ENCODE peak calls at places on chromosome 1, in nine cellular contexts. K is ovary, C is mesendoderm, W is upper lobe of right lung, J is tibial artery, N is A673, D is HL-60, G is heart right ventricle, R is psoas muscle. O is an unnamed sample.

GRCh38 chr1:161390559-161390858 is 22.8 kb upstream of the CFAP126 start:
- DNase-seq in J (no peak), D (no peak), N (no peak), K (no peak), G (no peak), W (no peak), R (no peak), C (peak), O (no peak)

GRCh38 chr1:68051475-68051874 is 1.0 kb upstream of the DIRAS3 start:
- DNase-seq in G (peak), N (no peak), W (no peak), R (peak), D (no peak), K (peak), C (peak), J (peak), O (peak)

GRCh38 chr1:81801032-81801833 is 499 bp downstream of the ADGRL2 start:
- DNase-seq in C (peak), W (peak), D (no peak), R (peak), K (peak), N (peak), G (peak), J (peak), O (peak)

GRCh38 chr1:12480748-12481362 is 137.2 kb downstream of the DHRS3 start:
- DNase-seq in K (no peak), D (no peak), R (no peak), G (no peak), J (no peak), N (peak), W (no peak), C (peak), O (peak)

GRCh38 chr1:160376525-160377131 is 9.8 kb downstream of the NHLH1 start:
- DNase-seq in W (no peak), N (peak), J (no peak), C (peak), G (peak), K (no peak), D (peak), R (no peak), O (peak)

GRCh38 chr1:52767881-52768280 is 41.6 kb downstream of the ZYG11B start:
- DNase-seq in J (no peak), K (no peak), D (no peak), W (no peak), R (no peak), C (no peak), N (no peak), G (no peak), O (no peak)

GRCh38 chr1:28144203-28145135 is 32.0 kb downstream of the PTAFR start:
- DNase-seq in D (peak), G (no peak), C (peak), R (no peak), J (no peak), K (no peak), N (no peak), W (no peak), O (peak)

GRCh38 chr1:25031966-25032667 is 102.0 kb upstream of the RUNX3 start:
- DNase-seq in J (no peak), R (no peak), D (no peak), N (peak), G (peak), W (peak), C (no peak), K (no peak), O (peak)

GRCh38 chr1:44554706-44555105 is 119.6 kb downstream of the TMEM53 start:
- DNase-seq in K (no peak), D (no peak), G (no peak), W (no peak), C (no peak), J (no peak), N (no peak), R (no peak), O (no peak)

GRCh38 chr1:91920001-91920400 is 29.2 kb upstream of the BRDT start:
- DNase-seq in C (no peak), J (no peak), N (no peak), D (no peak), W (no peak), K (no peak), G (no peak), R (no peak), O (peak)

GRCh38 chr1:954927-955326 is 4.1 kb downstream of the NOC2L start:
- DNase-seq in G (no peak), R (no peak), C (no peak), W (no peak), N (no peak), J (no peak), K (no peak), D (no peak), O (no peak)

GRCh38 chr1:153945131-153945794 is 1.3 kb downstream of the DENND4B start:
- DNase-seq in R (peak), J (peak), C (no peak), D (peak), W (peak), G (peak), N (peak), K (peak), O (no peak)

GRCh38 chr1:156647351-156647750 is 5.4 kb downstream of the BCAN start:
- DNase-seq in C (no peak), J (no peak), N (no peak), K (no peak), R (no peak), W (no peak), G (no peak), D (no peak), O (no peak)

GRCh38 chr1:3469104-3469848 is 14.8 kb downstream of the ARHGEF16 start:
- DNase-seq in K (no peak), N (no peak), D (no peak), W (peak), C (no peak), J (no peak), G (no peak), R (no peak), O (no peak)

GRCh38 chr1:56436912-56437403 is 142.4 kb downstream of the PLPP3 start:
- DNase-seq in D (no peak), C (peak), W (no peak), G (no peak), N (no peak), J (no peak), K (no peak), R (no peak), O (no peak)

GRCh38 chr1:33300673-33301072 is 20.2 kb downstream of the A3GALT2 start:
- DNase-seq in W (peak), R (peak), C (no peak), N (no peak), G (no peak), J (peak), K (peak), D (no peak), O (no peak)

GRCh38 chr1:190908691-190909090 is 431.0 kb upstream of the BRINP3 start:
- DNase-seq in G (no peak), C (no peak), D (no peak), W (no peak), N (no peak), R (no peak), K (no peak), J (no peak), O (no peak)

GRCh38 chr1:59767119-59767518 is 47.6 kb upstream of the HOOK1 start:
- DNase-seq in R (no peak), D (no peak), W (no peak), K (no peak), G (no peak), N (peak), J (no peak), C (peak), O (no peak)

GRCh38 chr1:199463521-199464127 is 563.9 kb upstream of the NR5A2 start:
- DNase-seq in C (peak), N (peak), D (no peak), R (no peak), W (no peak), K (no peak), G (no peak), J (no peak), O (peak)

GRCh38 chr1:21508580-21509350 is 458 bp upstream of the ALPL start:
- DNase-seq in G (peak), D (peak), J (no peak), C (peak), N (peak), R (peak), K (peak), W (peak), O (no peak)

GRCh38 chr1:23251812-23252211 is 34.5 kb upstream of the HTR1D start:
- DNase-seq in K (no peak), D (no peak), J (no peak), C (no peak), W (no peak), G (no peak), R (no peak), N (no peak), O (no peak)

GRCh38 chr1:192100686-192101468 is 57.4 kb upstream of the RGS18 start:
- DNase-seq in K (no peak), W (no peak), J (no peak), R (no peak), N (no peak), D (no peak), C (no peak), G (no peak), O (no peak)

GRCh38 chr1:21594495-21594894 is 74.7 kb downstream of the RAP1GAP start:
- DNase-seq in K (no peak), N (no peak), J (no peak), G (no peak), R (no peak), C (peak), D (no peak), W (no peak), O (no peak)

GRCh38 chr1:18954270-18955071 is 2.0 kb downstream of the IFFO2 start:
- DNase-seq in D (no peak), N (no peak), J (no peak), W (no peak), K (no peak), R (no peak), G (no peak), C (no peak), O (peak)

GRCh38 chr1:199759268-199759724 is 268.2 kb upstream of the NR5A2 start:
- DNase-seq in J (no peak), N (no peak), R (no peak), K (no peak), W (no peak), C (peak), D (no peak), G (no peak), O (peak)

GRCh38 chr1:31769720-31770390 is 5.7 kb upstream of the ADGRB2 start:
- DNase-seq in J (no peak), G (peak), D (no peak), R (peak), W (no peak), N (no peak), K (no peak), C (peak), O (no peak)

GRCh38 chr1:63674238-63674864 is 81.1 kb downstream of the PGM1 start:
- DNase-seq in R (peak), G (peak), W (no peak), J (peak), D (no peak), N (peak), C (peak), K (peak), O (peak)

GRCh38 chr1:180627411-180627810 is 4.4 kb upstream of the XPR1 start:
- DNase-seq in D (no peak), C (no peak), K (no peak), N (no peak), R (no peak), J (no peak), G (no peak), W (no peak), O (no peak)

GRCh38 chr1:172600615-172601014 is 58.3 kb upstream of the FASLG start:
- DNase-seq in D (no peak), J (no peak), N (no peak), G (no peak), R (no peak), K (no peak), C (peak), W (no peak), O (no peak)

GRCh38 chr1:40760984-40761383 is 22.6 kb upstream of the KCNQ4 start:
- DNase-seq in R (no peak), J (no peak), C (no peak), K (no peak), G (no peak), W (no peak), D (no peak), N (no peak), O (no peak)

GRCh38 chr1:153347856-153348255 is 785 bp downstream of the PGLYRP4 start:
- DNase-seq in N (no peak), D (no peak), K (no peak), R (no peak), J (no peak), C (no peak), G (no peak), W (no peak), O (no peak)

GRCh38 chr1:173056355-173056754 is 5.6 kb upstream of the TNFSF18 start:
- DNase-seq in D (no peak), J (no peak), R (no peak), K (no peak), N (no peak), G (no peak), W (no peak), C (no peak), O (no peak)

GRCh38 chr1:5514519-5515183 is 477.6 kb downstream of the NPHP4 start:
- DNase-seq in C (peak), J (no peak), R (peak), N (peak), K (peak), W (peak), D (peak), G (peak), O (peak)

GRCh38 chr1:215682232-215682631 is 115.1 kb downstream of the KCTD3 start:
- DNase-seq in C (no peak), D (no peak), J (no peak), W (no peak), R (no peak), G (no peak), N (no peak), K (no peak), O (no peak)

GRCh38 chr1:233668725-233669294 is 54.9 kb downstream of the KCNK1 start:
- DNase-seq in N (no peak), J (no peak), K (no peak), C (no peak), D (no peak), W (no peak), R (no peak), G (no peak), O (no peak)

GRCh38 chr1:182783068-182783467 is 6.5 kb upstream of the NPL start:
- DNase-seq in W (no peak), G (no peak), N (no peak), D (no peak), C (peak), J (no peak), R (no peak), K (no peak), O (no peak)

GRCh38 chr1:109113787-109114568 is at the start of gene ELAPOR1:
- DNase-seq in R (peak), J (no peak), K (no peak), N (no peak), W (peak), G (no peak), D (no peak), C (peak), O (no peak)

GRCh38 chr1:94621802-94622201 is 80.2 kb upstream of the F3 start:
- DNase-seq in J (no peak), R (no peak), W (no peak), N (no peak), C (no peak), G (no peak), K (no peak), D (no peak), O (no peak)

GRCh38 chr1:94621392-94621791 is 79.8 kb upstream of the F3 start:
- DNase-seq in D (no peak), W (peak), R (no peak), K (no peak), N (no peak), C (no peak), J (no peak), G (no peak), O (no peak)

GRCh38 chr1:94620345-94621031 is 78.9 kb upstream of the F3 start:
- DNase-seq in J (no peak), C (no peak), W (no peak), R (no peak), D (no peak), N (no peak), K (no peak), G (no peak), O (no peak)

GRCh38 chr1:94623560-94624148 is 82.1 kb upstream of the F3 start:
- DNase-seq in R (no peak), N (no peak), D (no peak), W (no peak), C (peak), K (peak), G (no peak), J (no peak), O (no peak)

GRCh38 chr1:94622757-94623156 is 81.2 kb upstream of the F3 start:
- DNase-seq in D (no peak), C (peak), J (no peak), K (no peak), R (no peak), N (no peak), W (no peak), G (no peak), O (peak)
- H3K27ac ChIP-seq in D (no peak), C (no peak), J (no peak), K (no peak), R (no peak), N (no peak), W (no peak), G (no peak), O (peak)

DNA sequence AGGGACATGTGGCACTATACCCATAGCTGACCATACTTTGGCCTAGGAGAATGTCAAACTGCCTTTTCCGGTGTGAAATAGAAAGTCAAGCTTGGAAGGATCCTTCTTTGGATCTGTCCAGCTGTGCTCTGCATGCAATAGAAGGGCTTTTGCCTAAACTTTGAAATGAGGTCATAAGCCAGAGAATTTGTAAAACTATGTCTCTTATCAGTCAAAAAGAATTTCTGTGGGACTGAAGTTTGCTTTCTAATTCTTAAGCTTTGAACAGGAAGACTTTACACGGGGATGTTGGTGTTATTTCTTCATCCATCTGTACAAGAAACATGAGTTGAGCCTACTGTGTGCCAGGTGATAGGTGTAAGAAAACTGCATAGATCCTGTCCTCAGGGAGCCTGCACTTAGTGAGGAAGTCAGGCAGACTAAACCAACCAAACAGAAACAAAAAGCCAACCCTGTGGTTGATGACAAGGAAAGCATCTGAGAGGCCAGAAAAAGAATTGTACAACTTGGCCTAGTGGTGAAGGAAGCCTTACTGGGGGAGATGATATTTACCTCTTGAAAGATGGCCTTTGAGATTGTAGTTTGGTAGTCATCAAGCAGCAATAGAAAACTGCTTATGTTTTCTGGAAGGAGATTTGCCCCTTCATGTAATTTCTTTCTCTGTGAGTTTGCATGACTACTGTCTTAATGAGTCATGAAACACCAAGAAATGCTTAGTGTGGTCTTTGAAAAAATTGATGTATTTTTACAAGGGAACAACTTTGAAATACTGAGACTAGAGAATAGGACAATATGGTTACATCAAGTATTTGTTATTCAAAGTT is 24.8 kb downstream of the TGFB2 start:
- DNase-seq in D (no peak), R (no peak), G (no peak), K (no peak), N (no peak), W (no peak), C (no peak), J (no peak), O (peak)
- H3K4me3 ChIP-seq in D (no peak), R (no peak), G (no peak), K (no peak), N (no peak), W (no peak), C (no peak), J (no peak), O (no peak)

GRCh38 chr1:225519166-225519863 is 91.5 kb upstream of the LBR start:
- DNase-seq in N (no peak), J (no peak), K (no peak), D (no peak), W (no peak), R (no peak), G (no peak), C (peak), O (no peak)
- H3K27ac ChIP-seq in N (no peak), J (no peak), K (no peak), D (no peak), W (no peak), R (no peak), G (no peak), C (no peak), O (no peak)

GRCh38 chr1:84700065-84700464 is 9.8 kb upstream of the SSX2IP start:
- DNase-seq in W (no peak), C (no peak), D (no peak), G (no peak), R (no peak), J (no peak), N (no peak), K (no peak), O (no peak)

GRCh38 chr1:84698718-84699117 is 8.5 kb upstream of the SSX2IP start:
- DNase-seq in D (no peak), C (no peak), W (no peak), R (no peak), K (no peak), N (peak), J (no peak), G (no peak), O (peak)

GRCh38 chr1:84698151-84698651 is 7.9 kb upstream of the SSX2IP start:
- DNase-seq in G (no peak), D (no peak), C (no peak), N (peak), R (no peak), J (no peak), W (no peak), K (no peak), O (peak)

GRCh38 chr1:84702143-84702542 is 11.9 kb upstream of the SSX2IP start:
- DNase-seq in K (no peak), D (no peak), J (no peak), G (no peak), R (no peak), C (no peak), W (no peak), N (no peak), O (no peak)

DNA sequence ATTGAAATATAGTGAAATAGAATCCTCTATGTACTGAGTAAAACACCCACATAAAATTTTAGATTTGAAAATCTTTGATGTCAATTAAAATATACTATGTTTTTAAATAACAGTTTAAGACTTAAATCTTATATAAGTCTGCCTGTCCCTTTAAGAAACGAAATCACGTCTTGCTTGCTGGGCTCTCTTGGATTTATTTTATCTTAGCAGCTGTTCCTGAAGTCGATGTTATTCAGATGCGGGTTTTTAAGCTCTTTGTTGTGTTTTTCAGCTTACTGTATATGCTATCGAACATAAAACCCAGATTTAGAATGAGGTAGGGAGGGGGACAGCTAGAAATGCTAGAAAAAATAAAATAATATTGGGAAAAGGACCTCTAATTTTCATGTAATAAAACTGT is 11.1 kb upstream of the SSX2IP start:
- DNase-seq in G (no peak), R (no peak), C (no peak), J (no peak), D (no peak), N (peak), W (no peak), K (no peak), O (no peak)
- H3K4me3 ChIP-seq in G (peak), R (peak), C (no peak), J (no peak), D (no peak), N (no peak), W (no peak), K (no peak), O (no peak)

O was measured in brain microvascular endothelial cell.